ENCODE peak calls at places on chromosome 1, in four cellular contexts. One of them, this sample, is unnamed.

GRCh38 chr1:218674280-218674773 is 329.2 kb downstream of the TGFB2 start:
- DNase-seq in stimulated activated CD4-positive, alpha-beta T cell treated with anti-CD3 and anti-CD28 coated beads, Interleukin-4, amount 100 ng/mL, for 48 hours: no peak
- DNase-seq in GM06990: no peak
- DNase-seq in NCI-H69: peak; percentile 10
- DNase-seq in this sample: peak; percentile 79

GRCh38 chr1:202241376-202242079 is 47.9 kb downstream of the LGR6 start:
- DNase-seq in stimulated activated CD4-positive, alpha-beta T cell treated with anti-CD3 and anti-CD28 coated beads, Interleukin-4, amount 100 ng/mL, for 48 hours: no peak
- DNase-seq in GM06990: no peak
- DNase-seq in NCI-H69: peak; percentile 89
- DNase-seq in this sample: peak; percentile 22

GRCh38 chr1:21280482-21280881 is 9.8 kb downstream of the ECE1 start:
- DNase-seq in stimulated activated CD4-positive, alpha-beta T cell treated with anti-CD3 and anti-CD28 coated beads, Interleukin-4, amount 100 ng/mL, for 48 hours: no peak
- DNase-seq in GM06990: no peak
- DNase-seq in NCI-H69: no peak
- DNase-seq in this sample: no peak

GRCh38 chr1:110292031-110292300 is 47.2 kb upstream of the RBM15 start:
- DNase-seq in stimulated activated CD4-positive, alpha-beta T cell treated with anti-CD3 and anti-CD28 coated beads, Interleukin-4, amount 100 ng/mL, for 48 hours: no peak
- DNase-seq in GM06990: no peak
- DNase-seq in NCI-H69: no peak
- DNase-seq in this sample: no peak

GRCh38 chr1:8379513-8380186 is 61.7 kb downstream of the SLC45A1 start:
- DNase-seq in stimulated activated CD4-positive, alpha-beta T cell treated with anti-CD3 and anti-CD28 coated beads, Interleukin-4, amount 100 ng/mL, for 48 hours: no peak
- DNase-seq in GM06990: no peak
- DNase-seq in NCI-H69: no peak
- DNase-seq in this sample: no peak

GRCh38 chr1:143720087-143721023 is 251.4 kb downstream of the FAM72C start:
- DNase-seq in stimulated activated CD4-positive, alpha-beta T cell treated with anti-CD3 and anti-CD28 coated beads, Interleukin-4, amount 100 ng/mL, for 48 hours: peak; percentile 14
- DNase-seq in GM06990: peak; percentile 5
- DNase-seq in NCI-H69: no peak
- DNase-seq in this sample: no peak

GRCh38 chr1:31549807-31550620 is 26.3 kb upstream of the TINAGL1 start:
- DNase-seq in stimulated activated CD4-positive, alpha-beta T cell treated with anti-CD3 and anti-CD28 coated beads, Interleukin-4, amount 100 ng/mL, for 48 hours: no peak
- DNase-seq in GM06990: peak; percentile 41
- DNase-seq in NCI-H69: peak; percentile 37
- DNase-seq in this sample: peak; percentile 5

GRCh38 chr1:205129447-205130029 is 7.8 kb upstream of the RBBP5 start:
- DNase-seq in stimulated activated CD4-positive, alpha-beta T cell treated with anti-CD3 and anti-CD28 coated beads, Interleukin-4, amount 100 ng/mL, for 48 hours: no peak
- DNase-seq in GM06990: no peak
- DNase-seq in NCI-H69: no peak
- DNase-seq in this sample: no peak